ENCODE peak calls at places on chromosomes 1 and 21, in five cellular contexts. F is uterus, D is transverse colon, H is Peyer's patch, W is pancreas. V is an unnamed sample. For H3K36me3, the result is how much of the 10 kb centered on the place peaks cover.

GRCh38 chr1:46488343-46489168 is 1.1 kb upstream of the DMBX1 start:
- DNase-seq in W (no peak), F (no peak), D (no peak), H (no peak), V (no peak)

GRCh38 chr1:11802973-11803885 is 2.5 kb downstream of the MTHFR start:
- DNase-seq in F (peak), D (peak), H (peak), W (peak), V (peak)

GRCh38 chr1:154755858-154756730 is 114.0 kb downstream of the KCNN3 start:
- DNase-seq in D (no peak), W (no peak), F (peak), H (no peak), V (no peak)

GRCh38 chr21:42191978-42192595 is 26.9 kb upstream of the ABCG1 start:
- DNase-seq in W (no peak), H (no peak), F (no peak), D (no peak), V (no peak)

GRCh38 chr1:179016694-179017382 is 8.9 kb upstream of the FAM20B start:
- DNase-seq in F (peak), H (peak), W (peak), D (peak), V (no peak)

GRCh38 chr1:94329276-94329675 is 88.9 kb upstream of the ABCD3 start:
- DNase-seq in H (no peak), W (no peak), F (no peak), D (no peak), V (no peak)

GRCh38 chr1:24254783-24255182 is 64.4 kb upstream of the GRHL3 start:
- DNase-seq in D (no peak), H (no peak), W (no peak), F (no peak), V (no peak)

GRCh38 chr1:154869351-154870116 is 547 bp downstream of the KCNN3 start:
- DNase-seq in H (no peak), F (peak), W (peak), D (peak), V (no peak)

GRCh38 chr21:45073301-45074047 is 906 bp upstream of the ADARB1 start:
- DNase-seq in H (peak), F (peak), D (peak), W (peak), V (no peak)

GRCh38 chr1:247118946-247119446 is 14.8 kb upstream of the ZNF669 start:
- DNase-seq in F (no peak), W (peak), D (no peak), H (no peak), V (peak)

GRCh38 chr1:97050501-97050900 is 328.9 kb downstream of the PTBP2 start:
- DNase-seq in F (no peak), D (no peak), W (no peak), H (no peak), V (no peak)

GRCh38 chr1:58401991-58402390 is 144.5 kb downstream of the OMA1 start:
- DNase-seq in H (no peak), D (no peak), W (no peak), F (peak), V (no peak)

GRCh38 chr1:178960781-178961180 is 64.9 kb upstream of the FAM20B start:
- DNase-seq in F (no peak), W (no peak), H (no peak), D (no peak), V (no peak)

GRCh38 chr1:164137273-164137947 is 421.6 kb upstream of the PBX1 start:
- DNase-seq in F (no peak), W (no peak), H (no peak), D (no peak), V (no peak)

GRCh38 chr1:155976062-155976912 is 2.1 kb downstream of the ARHGEF2 start:
- DNase-seq in H (peak), W (no peak), F (peak), D (peak), V (no peak)

GRCh38 chr1:169707917-169708604 is 3.4 kb downstream of the SELL start:
- DNase-seq in W (no peak), F (no peak), H (no peak), D (no peak), V (no peak)

GRCh38 chr1:168223261-168223660 is 2.5 kb upstream of the SFT2D2 start:
- DNase-seq in F (no peak), H (no peak), W (no peak), D (no peak), V (no peak)

GRCh38 chr1:9084883-9085282 is 15.4 kb upstream of the SLC2A5 start:
- DNase-seq in W (no peak), F (no peak), H (no peak), D (no peak), V (no peak)

GRCh38 chr1:163562355-163562754 is 240.6 kb downstream of the NUF2 start:
- DNase-seq in F (no peak), D (no peak), W (no peak), H (no peak), V (no peak)

DNA sequence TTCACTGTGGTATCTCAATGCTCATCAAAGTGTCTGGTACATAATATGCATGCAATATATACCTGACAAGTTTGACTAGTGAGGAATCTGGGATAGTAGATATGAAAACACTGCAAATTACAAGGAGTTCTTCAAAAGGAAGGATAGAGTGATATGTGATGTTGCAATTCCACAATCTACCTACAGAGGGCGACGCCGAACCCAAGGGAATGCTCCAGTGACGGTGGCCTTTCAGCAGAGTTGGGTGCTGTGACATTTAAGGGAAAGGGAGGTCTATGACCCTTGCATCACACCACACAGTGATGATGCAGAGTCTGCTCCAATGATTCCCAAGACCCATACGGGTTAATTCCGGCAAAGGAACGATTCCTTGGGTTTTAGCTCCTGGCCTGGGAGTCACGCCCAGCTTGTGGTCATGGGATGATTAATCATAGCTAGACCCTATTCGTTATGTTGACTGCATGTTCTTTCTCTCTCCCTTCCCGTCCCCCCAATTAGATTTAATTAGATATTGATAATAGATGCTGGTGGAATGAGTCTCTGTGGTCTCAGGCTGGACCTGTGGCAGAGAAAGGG is 123.0 kb upstream of the IGSF21 start:
- DNase-seq in F (no peak), D (peak), H (peak), W (no peak), V (no peak)
- TF ChIP-seq CTCF in F (no peak), D (peak), H (peak), W (peak), V (peak)

GRCh38 chr1:173878251-173878650 is 10.1 kb downstream of the ZBTB37 start:
- DNase-seq in D (no peak), F (no peak), W (no peak), H (no peak), V (no peak)
- H3K36me3 ChIP-seq in D (under half), F (under half), W (under half), H (under half), V (under half)

DNA sequence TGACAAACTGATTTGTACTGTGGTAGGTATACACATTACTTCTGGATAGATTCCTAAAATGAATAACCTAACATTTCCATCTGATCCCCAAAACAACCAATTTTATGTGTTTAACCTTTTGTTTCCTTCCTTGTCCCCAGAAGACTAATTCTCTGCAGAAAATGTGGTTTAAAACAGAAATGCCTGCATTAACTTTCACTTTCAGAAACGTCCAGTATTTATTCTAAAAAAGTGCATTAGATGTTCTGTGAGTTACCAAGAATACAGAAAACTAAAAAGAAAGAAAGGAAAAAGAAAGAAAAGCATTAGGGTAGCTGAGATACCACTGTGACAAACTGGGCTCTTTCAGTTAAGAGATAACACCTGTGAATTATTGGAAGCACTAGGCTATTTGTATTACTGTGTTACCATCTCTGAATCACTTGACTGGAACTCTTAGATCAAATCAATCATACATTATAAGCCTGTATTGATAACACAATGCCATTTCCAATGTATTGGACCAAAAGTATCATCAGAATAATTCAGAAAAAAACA is 177.7 kb downstream of the NCAM2 start:
- DNase-seq in F (no peak), D (no peak), H (no peak), W (no peak), V (no peak)
- H3K4me3 ChIP-seq in F (no peak), D (no peak), H (no peak), W (no peak), V (no peak)

DNA sequence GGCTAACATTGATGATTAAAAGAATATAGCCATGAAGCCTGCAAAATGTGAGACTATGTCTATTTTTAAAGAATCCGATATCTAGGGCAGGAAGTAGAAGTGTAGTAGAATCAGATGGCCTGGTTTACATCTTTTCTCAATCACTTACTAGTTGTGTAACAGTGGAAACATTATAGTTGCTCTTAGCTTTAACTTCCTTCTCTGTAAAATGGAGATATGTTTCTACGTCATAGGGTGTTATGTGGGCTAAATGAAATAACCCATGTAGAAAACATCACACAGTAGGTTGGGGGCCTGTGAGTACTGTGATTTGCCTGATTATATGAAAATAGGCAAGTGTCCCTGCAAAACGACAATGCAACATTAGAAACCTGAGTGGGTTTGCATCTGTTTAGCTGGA is 4.4 kb upstream of the IGFN1 start:
- DNase-seq in D (no peak), H (no peak), F (no peak), W (no peak), V (no peak)
- TF ChIP-seq CTCF in D (no peak), H (no peak), F (no peak), W (no peak), V (no peak)

GRCh38 chr1:31263408-31263807 is 23.7 kb upstream of the NKAIN1 start:
- DNase-seq in D (no peak), F (no peak), W (no peak), H (no peak), V (no peak)
- H3K36me3 ChIP-seq in D (under half), F (under half), W (under half), H (under half), V (under half)

DNA sequence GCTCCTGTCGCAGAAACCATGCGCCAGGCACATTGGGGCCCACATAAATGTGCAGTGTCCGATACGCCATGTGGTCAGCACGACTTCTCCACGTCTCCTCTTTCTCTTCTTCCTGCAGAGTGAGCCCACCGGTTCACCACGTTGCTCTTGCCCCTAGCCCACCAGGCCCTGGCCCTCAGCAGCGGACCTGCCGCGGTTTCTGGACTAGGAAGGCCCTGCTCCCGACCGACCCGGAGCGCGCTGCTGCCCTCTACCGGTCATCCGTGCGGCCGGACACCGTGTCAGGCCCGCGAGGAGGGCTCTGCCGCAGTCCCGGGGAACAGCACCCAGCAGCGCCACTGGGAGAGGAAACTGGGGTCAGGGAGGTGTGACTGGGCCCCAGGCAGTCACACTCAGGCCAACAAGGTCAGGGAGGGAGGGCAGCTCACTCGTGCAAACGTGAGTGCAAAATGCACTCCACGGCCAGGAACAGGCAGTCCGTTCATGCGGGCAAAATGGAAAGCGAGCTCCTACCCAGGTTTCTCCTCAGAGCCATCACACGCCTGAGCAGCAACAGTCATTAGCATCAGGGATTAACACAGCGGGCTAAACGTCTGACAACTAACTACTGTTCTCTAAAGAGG is 13.7 kb downstream of the TLR5 start:
- DNase-seq in F (peak), D (peak), W (peak), H (peak), V (peak)
- H3K4me3 ChIP-seq in F (no peak), D (no peak), W (no peak), H (peak), V (no peak)

GRCh38 chr1:158248122-158248521 is 6.1 kb upstream of the CD1A start:
- DNase-seq in F (no peak), W (no peak), H (peak), D (peak), V (peak)
- TF ChIP-seq CTCF in F (no peak), W (no peak), H (no peak), D (no peak), V (no peak)

V was measured in GM06990.